ENCODE peak calls at places on chromosomes 13 and 19, in ten cellular contexts. L, D, P, T, C, V, O, X, I and S are unnamed samples.

GRCh38 chr13:21812192-21812626 is 141.3 kb downstream of the FGF9 start:
- DNase-seq in L (peak), D (no peak), P (peak), T (no peak), C (no peak), V (no peak), O (peak), X (no peak), I (no peak), S (no peak)

GRCh38 chr19:1063030-1063908 is 3.7 kb upstream of the ARHGAP45 start:
- DNase-seq in L (no peak), D (peak), P (no peak), T (peak), C (no peak), V (no peak), O (no peak), X (no peak), I (peak), S (no peak)

GRCh38 chr19:58466760-58467589 is at the start of gene ZNF324:
- DNase-seq in L (peak), D (peak), P (peak), T (peak), C (peak), V (peak), O (peak), X (peak), I (peak), S (peak)

GRCh38 chr13:107806726-107807125 is 408.6 kb downstream of the LIG4 start:
- DNase-seq in L (no peak), D (no peak), P (no peak), T (no peak), C (no peak), V (no peak), O (no peak), X (no peak), I (no peak), S (no peak)

GRCh38 chr19:391726-392374 is 17.1 kb downstream of the C2CD4C start:
- DNase-seq in L (no peak), D (no peak), P (no peak), T (no peak), C (no peak), V (no peak), O (no peak), X (no peak), I (no peak), S (no peak)

GRCh38 chr13:109745702-109746101 is 40.7 kb downstream of the IRS2 start:
- DNase-seq in L (no peak), D (no peak), P (no peak), T (no peak), C (no peak), V (no peak), O (no peak), X (no peak), I (no peak), S (no peak)

GRCh38 chr13:95327190-95327589 is 25.9 kb upstream of the ABCC4 start:
- DNase-seq in L (no peak), D (no peak), P (no peak), T (no peak), C (no peak), V (no peak), O (no peak), X (no peak), I (no peak), S (no peak)

GRCh38 chr13:52164989-52165388 is 5.6 kb upstream of the NEK3 start:
- DNase-seq in L (no peak), D (no peak), P (no peak), T (no peak), C (no peak), V (no peak), O (no peak), X (no peak), I (no peak), S (no peak)

GRCh38 chr13:50916701-50917184 is 7.2 kb downstream of the RNASEH2B start:
- DNase-seq in L (no peak), D (no peak), P (no peak), T (peak), C (no peak), V (peak), O (no peak), X (peak), I (no peak), S (no peak)

GRCh38 chr19:3047307-3048189 is 14.7 kb downstream of the TLE5 start:
- DNase-seq in L (peak), D (peak), P (peak), T (peak), C (no peak), V (peak), O (peak), X (peak), I (peak), S (no peak)

GRCh38 chr19:17854061-17854460 is 5.6 kb upstream of the RPL18A start:
- DNase-seq in L (no peak), D (no peak), P (no peak), T (no peak), C (no peak), V (no peak), O (no peak), X (no peak), I (no peak), S (no peak)

GRCh38 chr19:495440-496332 is 600 bp upstream of the MADCAM1 start:
- DNase-seq in L (peak), D (no peak), P (no peak), T (no peak), C (no peak), V (peak), O (no peak), X (no peak), I (no peak), S (no peak)

GRCh38 chr19:1026189-1027019 is at the start of gene CNN2:
- DNase-seq in L (peak), D (peak), P (no peak), T (peak), C (no peak), V (no peak), O (peak), X (peak), I (no peak), S (peak)

GRCh38 chr19:58555920-58556632 is 1.2 kb upstream of the CHMP2A start:
- DNase-seq in L (no peak), D (no peak), P (no peak), T (no peak), C (no peak), V (no peak), O (no peak), X (no peak), I (no peak), S (no peak)